ENCODE peak calls at places on chromosomes 12 and 14, in eight cellular contexts. One of them, this sample, is unnamed.
A peak's percentile ranks its signal among the peaks of the same experiment; 100 is the strongest.

GRCh38 chr14:104633276-104633861 is 28.8 kb upstream of the TMEM179 start:
- DNase-seq in sigmoid colon: peak; percentile 68
- DNase-seq in naive thymus-derived CD8-positive, alpha-beta T cell: no peak
- DNase-seq in tibial artery: no peak
- DNase-seq in mucosa of gallbladder: no peak
- DNase-seq in AG20443: no peak
- DNase-seq in A172: no peak
- DNase-seq in Kasumi-1: no peak
- DNase-seq in this sample: no peak

GRCh38 chr12:120466560-120467315 is 2.8 kb downstream of the SRSF9 start:
- DNase-seq in sigmoid colon: no peak
- DNase-seq in naive thymus-derived CD8-positive, alpha-beta T cell: peak; percentile 41
- DNase-seq in tibial artery: no peak
- DNase-seq in mucosa of gallbladder: no peak
- DNase-seq in AG20443: no peak
- DNase-seq in A172: no peak
- DNase-seq in Kasumi-1: peak; percentile 68
- DNase-seq in this sample: peak; percentile 31

GRCh38 chr12:66603458-66603857 is 75.4 kb downstream of the GRIP1 start:
- DNase-seq in sigmoid colon: no peak
- DNase-seq in naive thymus-derived CD8-positive, alpha-beta T cell: no peak
- DNase-seq in tibial artery: no peak
- DNase-seq in mucosa of gallbladder: no peak
- DNase-seq in AG20443: no peak
- DNase-seq in A172: no peak
- DNase-seq in Kasumi-1: no peak
- DNase-seq in this sample: no peak

GRCh38 chr12:32755654-32756475 is at the start of gene YARS2:
- DNase-seq in sigmoid colon: peak; percentile 98
- DNase-seq in naive thymus-derived CD8-positive, alpha-beta T cell: peak; percentile 80
- DNase-seq in tibial artery: peak; percentile 96
- DNase-seq in mucosa of gallbladder: peak; percentile 96
- DNase-seq in AG20443: peak; percentile 95
- DNase-seq in A172: peak; percentile 93
- DNase-seq in Kasumi-1: peak; percentile 96
- DNase-seq in this sample: peak; percentile 84

GRCh38 chr12:119758236-119758635 is 90.3 kb downstream of the PRKAB1 start:
- DNase-seq in sigmoid colon: no peak
- DNase-seq in naive thymus-derived CD8-positive, alpha-beta T cell: no peak
- DNase-seq in tibial artery: no peak
- DNase-seq in mucosa of gallbladder: no peak
- DNase-seq in AG20443: no peak
- DNase-seq in A172: no peak
- DNase-seq in Kasumi-1: no peak
- DNase-seq in this sample: no peak

GRCh38 chr12:76866726-76867125 is 12.1 kb downstream of the CSRP2 start:
- DNase-seq in sigmoid colon: no peak
- DNase-seq in naive thymus-derived CD8-positive, alpha-beta T cell: no peak
- DNase-seq in tibial artery: no peak
- DNase-seq in mucosa of gallbladder: no peak
- DNase-seq in AG20443: peak; percentile 76
- DNase-seq in A172: no peak
- DNase-seq in Kasumi-1: no peak
- DNase-seq in this sample: no peak

GRCh38 chr12:18158774-18159557 is 69.0 kb upstream of the RERGL start:
- DNase-seq in sigmoid colon: no peak
- DNase-seq in naive thymus-derived CD8-positive, alpha-beta T cell: peak; percentile 23
- DNase-seq in tibial artery: no peak
- DNase-seq in mucosa of gallbladder: no peak
- DNase-seq in AG20443: peak; percentile 33
- DNase-seq in A172: peak; percentile 39
- DNase-seq in Kasumi-1: peak; percentile 43
- DNase-seq in this sample: no peak

GRCh38 chr14:55572578-55572977 is 7.4 kb upstream of the KTN1 start:
- DNase-seq in sigmoid colon: no peak
- DNase-seq in naive thymus-derived CD8-positive, alpha-beta T cell: no peak
- DNase-seq in tibial artery: no peak
- DNase-seq in mucosa of gallbladder: no peak
- DNase-seq in AG20443: no peak
- DNase-seq in A172: no peak
- DNase-seq in Kasumi-1: no peak
- DNase-seq in this sample: no peak

GRCh38 chr14:75450381-75451276 is 22.8 kb downstream of the JDP2 start:
- DNase-seq in sigmoid colon: peak; percentile 84
- DNase-seq in naive thymus-derived CD8-positive, alpha-beta T cell: no peak
- DNase-seq in tibial artery: no peak
- DNase-seq in mucosa of gallbladder: peak; percentile 89
- DNase-seq in AG20443: no peak
- DNase-seq in A172: peak; percentile 36
- DNase-seq in Kasumi-1: no peak
- DNase-seq in this sample: peak; percentile 48

GRCh38 chr14:65832431-65833253 is 420.1 kb downstream of the FUT8 start:
- DNase-seq in sigmoid colon: no peak
- DNase-seq in naive thymus-derived CD8-positive, alpha-beta T cell: no peak
- DNase-seq in tibial artery: peak; percentile 27
- DNase-seq in mucosa of gallbladder: no peak
- DNase-seq in AG20443: peak; percentile 43
- DNase-seq in A172: peak; percentile 10
- DNase-seq in Kasumi-1: peak; percentile 9
- DNase-seq in this sample: peak; percentile 8

GRCh38 chr12:109308534-109309440 is at the start of gene FOXN4:
- DNase-seq in sigmoid colon: no peak
- DNase-seq in naive thymus-derived CD8-positive, alpha-beta T cell: no peak
- DNase-seq in tibial artery: no peak
- DNase-seq in mucosa of gallbladder: no peak
- DNase-seq in AG20443: peak; percentile 38
- DNase-seq in A172: no peak
- DNase-seq in Kasumi-1: no peak
- DNase-seq in this sample: no peak

GRCh38 chr12:79300199-79300568 is 390.6 kb downstream of the PAWR start:
- DNase-seq in sigmoid colon: no peak
- DNase-seq in naive thymus-derived CD8-positive, alpha-beta T cell: no peak
- DNase-seq in tibial artery: no peak
- DNase-seq in mucosa of gallbladder: no peak
- DNase-seq in AG20443: no peak
- DNase-seq in A172: no peak
- DNase-seq in Kasumi-1: no peak
- DNase-seq in this sample: no peak

GRCh38 chr12:112285600-112286401 is 96.4 kb downstream of the HECTD4 start:
- DNase-seq in sigmoid colon: no peak
- DNase-seq in naive thymus-derived CD8-positive, alpha-beta T cell: no peak
- DNase-seq in tibial artery: no peak
- DNase-seq in mucosa of gallbladder: peak; percentile 35
- DNase-seq in AG20443: no peak
- DNase-seq in A172: no peak
- DNase-seq in Kasumi-1: peak; percentile 69
- DNase-seq in this sample: no peak

GRCh38 chr12:78674311-78675085 is 190.1 kb upstream of the SYT1 start:
- DNase-seq in sigmoid colon: no peak
- DNase-seq in naive thymus-derived CD8-positive, alpha-beta T cell: no peak
- DNase-seq in tibial artery: no peak
- DNase-seq in mucosa of gallbladder: no peak
- DNase-seq in AG20443: peak; percentile 12
- DNase-seq in A172: peak; percentile 6
- DNase-seq in Kasumi-1: no peak
- DNase-seq in this sample: no peak

GRCh38 chr14:21467620-21468019 is 9.1 kb downstream of the RAB2B start:
- DNase-seq in sigmoid colon: no peak
- DNase-seq in naive thymus-derived CD8-positive, alpha-beta T cell: no peak
- DNase-seq in tibial artery: no peak
- DNase-seq in mucosa of gallbladder: no peak
- DNase-seq in AG20443: no peak
- DNase-seq in A172: no peak
- DNase-seq in Kasumi-1: no peak
- DNase-seq in this sample: no peak

GRCh38 chr12:1842905-1843640 is 22.7 kb downstream of the LRTM2 start:
- DNase-seq in sigmoid colon: peak; percentile 32
- DNase-seq in naive thymus-derived CD8-positive, alpha-beta T cell: no peak
- DNase-seq in tibial artery: no peak
- DNase-seq in mucosa of gallbladder: no peak
- DNase-seq in AG20443: no peak
- DNase-seq in A172: no peak
- DNase-seq in Kasumi-1: no peak
- DNase-seq in this sample: no peak

GRCh38 chr14:98769326-98769725 is 502.7 kb downstream of the BCL11B start:
- DNase-seq in sigmoid colon: no peak
- DNase-seq in naive thymus-derived CD8-positive, alpha-beta T cell: no peak
- DNase-seq in tibial artery: no peak
- DNase-seq in mucosa of gallbladder: no peak
- DNase-seq in AG20443: no peak
- DNase-seq in A172: no peak
- DNase-seq in Kasumi-1: no peak
- DNase-seq in this sample: no peak

GRCh38 chr12:65867428-65867827 is 43.1 kb downstream of the HMGA2 start:
- DNase-seq in sigmoid colon: no peak
- DNase-seq in naive thymus-derived CD8-positive, alpha-beta T cell: no peak
- DNase-seq in tibial artery: no peak
- DNase-seq in mucosa of gallbladder: no peak
- DNase-seq in AG20443: peak; percentile 80
- DNase-seq in A172: no peak
- DNase-seq in Kasumi-1: no peak
- DNase-seq in this sample: no peak

GRCh38 chr14:104680056-104680805 is 9.2 kb upstream of the INF2 start:
- DNase-seq in sigmoid colon: peak; percentile 79
- DNase-seq in naive thymus-derived CD8-positive, alpha-beta T cell: no peak
- DNase-seq in tibial artery: peak; percentile 70
- DNase-seq in mucosa of gallbladder: peak; percentile 62
- DNase-seq in AG20443: peak; percentile 89
- DNase-seq in A172: peak; percentile 90
- DNase-seq in Kasumi-1: no peak
- DNase-seq in this sample: peak; percentile 73

GRCh38 chr12:32494676-32495075 is 95.3 kb downstream of the FGD4 start:
- DNase-seq in sigmoid colon: no peak
- DNase-seq in naive thymus-derived CD8-positive, alpha-beta T cell: no peak
- DNase-seq in tibial artery: no peak
- DNase-seq in mucosa of gallbladder: no peak
- DNase-seq in AG20443: no peak
- DNase-seq in A172: no peak
- DNase-seq in Kasumi-1: no peak
- DNase-seq in this sample: no peak

GRCh38 chr14:74506408-74506807 is 12.8 kb downstream of the ISCA2 start:
- DNase-seq in sigmoid colon: no peak
- DNase-seq in naive thymus-derived CD8-positive, alpha-beta T cell: no peak
- DNase-seq in tibial artery: peak; percentile 19
- DNase-seq in mucosa of gallbladder: no peak
- DNase-seq in AG20443: no peak
- DNase-seq in A172: no peak
- DNase-seq in Kasumi-1: no peak
- DNase-seq in this sample: no peak

GRCh38 chr12:132393991-132394949 is 64.9 kb upstream of the GALNT9 start:
- DNase-seq in sigmoid colon: peak; percentile 56
- DNase-seq in naive thymus-derived CD8-positive, alpha-beta T cell: no peak
- DNase-seq in tibial artery: no peak
- DNase-seq in mucosa of gallbladder: no peak
- DNase-seq in AG20443: no peak
- DNase-seq in A172: peak; percentile 70
- DNase-seq in Kasumi-1: no peak
- DNase-seq in this sample: peak; percentile 84

GRCh38 chr14:89290813-89291212 is 126.2 kb downstream of the FOXN3 start:
- DNase-seq in sigmoid colon: no peak
- DNase-seq in naive thymus-derived CD8-positive, alpha-beta T cell: no peak
- DNase-seq in tibial artery: no peak
- DNase-seq in mucosa of gallbladder: no peak
- DNase-seq in AG20443: no peak
- DNase-seq in A172: no peak
- DNase-seq in Kasumi-1: no peak
- DNase-seq in this sample: no peak

GRCh38 chr12:79933580-79934264 is 1.2 kb downstream of the PPP1R12A start:
- DNase-seq in sigmoid colon: no peak
- DNase-seq in naive thymus-derived CD8-positive, alpha-beta T cell: no peak
- DNase-seq in tibial artery: no peak
- DNase-seq in mucosa of gallbladder: no peak
- DNase-seq in AG20443: peak; percentile 9
- DNase-seq in A172: peak; percentile 18
- DNase-seq in Kasumi-1: peak; percentile 60
- DNase-seq in this sample: peak; percentile 52

GRCh38 chr12:38771871-38772270 is 133.5 kb downstream of the CPNE8 start:
- DNase-seq in sigmoid colon: no peak
- DNase-seq in naive thymus-derived CD8-positive, alpha-beta T cell: peak; percentile 8
- DNase-seq in tibial artery: no peak
- DNase-seq in mucosa of gallbladder: no peak
- DNase-seq in AG20443: no peak
- DNase-seq in A172: peak; percentile 3
- DNase-seq in Kasumi-1: no peak
- DNase-seq in this sample: no peak

GRCh38 chr12:118307069-118307954 is 65.4 kb downstream of the TAOK3 start:
- DNase-seq in sigmoid colon: no peak
- DNase-seq in naive thymus-derived CD8-positive, alpha-beta T cell: no peak
- DNase-seq in tibial artery: no peak
- DNase-seq in mucosa of gallbladder: no peak
- DNase-seq in AG20443: peak; percentile 76
- DNase-seq in A172: peak; percentile 82
- DNase-seq in Kasumi-1: peak; percentile 47
- DNase-seq in this sample: peak; percentile 62

GRCh38 chr12:10716704-10717315 is 6.3 kb downstream of the YBX3 start:
- DNase-seq in sigmoid colon: peak; percentile 90
- DNase-seq in naive thymus-derived CD8-positive, alpha-beta T cell: no peak
- DNase-seq in tibial artery: peak; percentile 92
- DNase-seq in mucosa of gallbladder: peak; percentile 72
- DNase-seq in AG20443: peak; percentile 90
- DNase-seq in A172: peak; percentile 73
- DNase-seq in Kasumi-1: no peak
- DNase-seq in this sample: peak; percentile 95

GRCh38 chr12:128970941-128971340 is 117.7 kb downstream of the GLT1D1 start:
- DNase-seq in sigmoid colon: no peak
- DNase-seq in naive thymus-derived CD8-positive, alpha-beta T cell: no peak
- DNase-seq in tibial artery: no peak
- DNase-seq in mucosa of gallbladder: no peak
- DNase-seq in AG20443: no peak
- DNase-seq in A172: no peak
- DNase-seq in Kasumi-1: no peak
- DNase-seq in this sample: no peak

GRCh38 chr14:104238424-104239184 is 100.2 kb downstream of the KIF26A start:
- DNase-seq in sigmoid colon: peak; percentile 41
- DNase-seq in naive thymus-derived CD8-positive, alpha-beta T cell: no peak
- DNase-seq in tibial artery: peak; percentile 5
- DNase-seq in mucosa of gallbladder: no peak
- DNase-seq in AG20443: no peak
- DNase-seq in A172: no peak
- DNase-seq in Kasumi-1: no peak
- DNase-seq in this sample: no peak

GRCh38 chr12:53725824-53726223 is 1.4 kb downstream of the CALCOCO1 start:
- DNase-seq in sigmoid colon: no peak
- DNase-seq in naive thymus-derived CD8-positive, alpha-beta T cell: no peak
- DNase-seq in tibial artery: no peak
- DNase-seq in mucosa of gallbladder: peak; percentile 24
- DNase-seq in AG20443: peak; percentile 55
- DNase-seq in A172: peak; percentile 5
- DNase-seq in Kasumi-1: no peak
- DNase-seq in this sample: no peak

GRCh38 chr14:100454437-100454836 is 131.3 kb downstream of the SLC25A47 start:
- DNase-seq in sigmoid colon: no peak
- DNase-seq in naive thymus-derived CD8-positive, alpha-beta T cell: no peak
- DNase-seq in tibial artery: no peak
- DNase-seq in mucosa of gallbladder: no peak
- DNase-seq in AG20443: no peak
- DNase-seq in A172: no peak
- DNase-seq in Kasumi-1: no peak
- DNase-seq in this sample: no peak

GRCh38 chr12:104877107-104877705 is 80.9 kb downstream of the SLC41A2 start:
- DNase-seq in sigmoid colon: no peak
- DNase-seq in naive thymus-derived CD8-positive, alpha-beta T cell: peak; percentile 33
- DNase-seq in tibial artery: peak; percentile 52
- DNase-seq in mucosa of gallbladder: peak; percentile 38
- DNase-seq in AG20443: peak; percentile 62
- DNase-seq in A172: no peak
- DNase-seq in Kasumi-1: peak; percentile 74
- DNase-seq in this sample: peak; percentile 6

GRCh38 chr14:60631842-60632241 is 17.4 kb downstream of the SIX1 start:
- DNase-seq in sigmoid colon: no peak
- DNase-seq in naive thymus-derived CD8-positive, alpha-beta T cell: no peak
- DNase-seq in tibial artery: no peak
- DNase-seq in mucosa of gallbladder: no peak
- DNase-seq in AG20443: no peak
- DNase-seq in A172: no peak
- DNase-seq in Kasumi-1: no peak
- DNase-seq in this sample: no peak

GRCh38 chr14:89955022-89955414 is 488 bp upstream of the EFCAB11 start:
- DNase-seq in sigmoid colon: no peak
- DNase-seq in naive thymus-derived CD8-positive, alpha-beta T cell: no peak
- DNase-seq in tibial artery: no peak
- DNase-seq in mucosa of gallbladder: no peak
- DNase-seq in AG20443: no peak
- DNase-seq in A172: no peak
- DNase-seq in Kasumi-1: peak; percentile 45
- DNase-seq in this sample: no peak

This sample was measured in Caki2.